ENCODE peak calls at places on chromosomes 11 and 22, in four cellular contexts. S is colonic mucosa, O is SK-N-SH, V is type B pancreatic cell. E is an unnamed sample.

GRCh38 chr11:70503201-70503877 is 105.0 kb downstream of the CTTN start:
- DNase-seq in S (no peak), O (no peak), V (no peak), E (no peak)

GRCh38 chr11:14789879-14790484 is 102.0 kb downstream of the CYP2R1 start:
- DNase-seq in S (no peak), O (no peak), V (no peak), E (no peak)

GRCh38 chr11:1983601-1983961 is 14.1 kb downstream of the H19 start:
- DNase-seq in S (no peak), O (no peak), V (no peak), E (no peak)

GRCh38 chr11:123159146-123159857 is 35.7 kb downstream of the CLMP start:
- DNase-seq in S (no peak), O (no peak), V (no peak), E (no peak)

GRCh38 chr11:111846640-111847039 is 24.7 kb downstream of the ALG9 start:
- DNase-seq in S (no peak), O (no peak), V (no peak), E (no peak)

GRCh38 chr11:3049430-3050243 is 7.6 kb downstream of the CARS1 start:
- DNase-seq in S (peak; percentile 60), O (peak; percentile 39), V (no peak), E (peak; percentile 76)

GRCh38 chr11:78022397-78023396 is at the start of gene KCTD14:
- DNase-seq in S (peak; percentile 73), O (peak; percentile 14), V (no peak), E (peak; percentile 75)

GRCh38 chr11:587978-588380 is 11.7 kb downstream of the PHRF1 start:
- DNase-seq in S (no peak), O (no peak), V (no peak), E (no peak)

GRCh38 chr11:123083623-123084029 is 21.7 kb upstream of the HSPA8 start:
- DNase-seq in S (peak; percentile 93), O (peak; percentile 43), V (no peak), E (peak; percentile 76)

GRCh38 chr11:65920035-65920802 is 993 bp downstream of the DRAP1 start:
- DNase-seq in S (peak; percentile 41), O (no peak), V (no peak), E (no peak)

GRCh38 chr22:44440224-44441160 is 57.5 kb downstream of the RTL6 start:
- DNase-seq in S (no peak), O (no peak), V (no peak), E (no peak)

GRCh38 chr11:100593321-100593720 is 93.8 kb upstream of the ARHGAP42 start:
- DNase-seq in S (no peak), O (no peak), V (no peak), E (no peak)

GRCh38 chr11:64522843-64523242 is 68.2 kb upstream of the SLC22A12 start:
- DNase-seq in S (no peak), O (no peak), V (no peak), E (no peak)

GRCh38 chr22:45286854-45287551 is 2.3 kb downstream of the UPK3A start:
- DNase-seq in S (no peak), O (no peak), V (no peak), E (no peak)

GRCh38 chr11:2202071-2202899 is 30.7 kb upstream of the TH start:
- DNase-seq in S (peak; percentile 85), O (peak; percentile 19), V (no peak), E (peak; percentile 88)

GRCh38 chr11:14669499-14669898 is 25.9 kb downstream of the PDE3B start:
- DNase-seq in S (no peak), O (no peak), V (no peak), E (no peak)

GRCh38 chr22:45082795-45083194 is 73.0 kb upstream of the PHF21B start:
- DNase-seq in S (no peak), O (peak; percentile 75), V (no peak), E (no peak)

GRCh38 chr22:46240073-46240472 is 10.0 kb downstream of the CDPF1 start:
- DNase-seq in S (no peak), O (no peak), V (no peak), E (no peak)

GRCh38 chr11:1122356-1123002 is 35.3 kb upstream of the MUC5AC start:
- DNase-seq in S (no peak), O (peak; percentile 38), V (peak; percentile 66), E (peak; percentile 15)

GRCh38 chr11:117888140-117888561 is 11.7 kb upstream of the FXYD6 start:
- DNase-seq in S (no peak), O (no peak), V (peak; percentile 48), E (no peak)

GRCh38 chr11:117875397-117876048 is 935 bp downstream of the FXYD6 start:
- DNase-seq in S (no peak), O (peak; percentile 79), V (peak; percentile 63), E (no peak)

GRCh38 chr11:125351045-125351867 is 144.8 kb downstream of the FEZ1 start:
- DNase-seq in S (no peak), O (no peak), V (no peak), E (no peak)

GRCh38 chr11:64297722-64298358 is 2.3 kb upstream of the CATSPERZ start:
- DNase-seq in S (no peak), O (no peak), V (no peak), E (no peak)

GRCh38 chr11:83335446-83336070 is 49.4 kb upstream of the CCDC90B start:
- DNase-seq in S (no peak), O (no peak), V (no peak), E (no peak)

GRCh38 chr11:118610220-118610772 is 2.9 kb downstream of the PHLDB1 start:
- DNase-seq in S (no peak), O (no peak), V (no peak), E (peak; percentile 26)

GRCh38 chr22:31083923-31084810 is 3.0 kb downstream of the SMTN start:
- DNase-seq in S (peak; percentile 46), O (peak; percentile 60), V (no peak), E (no peak)

GRCh38 chr11:131918663-131919062 is 548.2 kb downstream of the NTM start:
- DNase-seq in S (no peak), O (no peak), V (no peak), E (no peak)
- TF ChIP-seq CTCF in S (no peak), O (no peak), V (no peak), E (no peak)

DNA sequence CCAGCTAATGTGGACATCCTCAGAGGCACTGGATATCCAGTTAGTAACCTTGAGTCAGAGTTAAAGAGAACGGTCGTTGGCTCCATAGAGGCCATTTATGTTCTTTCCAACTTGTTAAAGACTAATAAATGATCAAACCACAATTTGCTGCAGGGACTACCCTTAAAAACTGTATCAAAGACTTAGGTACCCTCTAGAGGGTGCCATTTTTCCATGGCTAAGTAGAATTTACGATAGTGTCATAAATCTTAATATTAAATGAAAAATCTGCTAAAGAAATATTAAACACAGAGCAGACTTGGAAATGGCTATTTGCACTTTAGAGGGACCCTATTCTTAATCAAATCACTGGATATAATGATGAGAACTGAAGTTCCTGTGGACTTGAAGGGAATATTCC is 685.2 kb upstream of the CHORDC1 start:
- DNase-seq in S (no peak), O (no peak), V (no peak), E (no peak)
- TF ChIP-seq CTCF in S (no peak), O (peak; percentile 45), V (no peak), E (no peak)

GRCh38 chr22:16781074-16781763 is 44.0 kb downstream of the XKR3 start:
- DNase-seq in S (no peak), O (no peak), V (no peak), E (no peak)

GRCh38 chr22:16783453-16783852 is 41.8 kb downstream of the XKR3 start:
- DNase-seq in S (no peak), O (no peak), V (no peak), E (no peak)

GRCh38 chr22:16781764-16782329 is 43.4 kb downstream of the XKR3 start:
- DNase-seq in S (no peak), O (no peak), V (no peak), E (no peak)

GRCh38 chr22:16783930-16784354 is 41.3 kb downstream of the XKR3 start:
- DNase-seq in S (no peak), O (peak; percentile 9), V (no peak), E (no peak)
- TF ChIP-seq CTCF in S (no peak), O (peak; percentile 60), V (peak; percentile 58), E (no peak)

DNA sequence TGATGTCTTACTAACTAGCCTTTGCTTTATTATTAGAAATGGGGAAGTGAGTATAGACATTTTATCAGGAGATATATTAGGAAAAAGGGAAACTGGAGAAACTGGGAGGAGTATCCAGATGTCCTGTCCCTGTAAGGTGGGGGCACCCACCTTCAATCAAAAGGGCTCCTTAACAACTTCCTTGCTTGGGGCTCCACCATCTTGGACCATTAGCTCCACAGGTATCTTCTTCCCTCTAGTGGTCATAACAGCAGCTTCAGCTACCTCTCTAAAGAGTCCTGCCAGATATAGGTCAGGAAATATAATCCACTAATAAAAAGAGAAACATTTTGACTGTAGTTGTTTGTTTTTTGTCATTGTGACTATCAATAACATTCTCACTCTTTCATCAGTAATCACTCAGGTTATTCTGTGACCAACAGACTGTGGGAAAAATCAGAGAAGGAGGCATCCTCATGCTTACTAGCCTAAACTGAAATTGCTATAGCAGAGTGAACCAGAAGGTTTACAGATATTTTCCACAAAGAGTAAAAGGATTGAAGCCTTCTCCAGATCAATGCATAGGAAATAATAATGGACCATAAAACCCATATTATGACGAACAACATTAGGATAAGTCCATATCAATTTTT is 10.4 kb downstream of the OR51B4 start:
- DNase-seq in S (no peak), O (peak; percentile 9), V (no peak), E (no peak)
- TF ChIP-seq CTCF in S (no peak), O (peak; percentile 53), V (peak; percentile 63), E (no peak)

DNA sequence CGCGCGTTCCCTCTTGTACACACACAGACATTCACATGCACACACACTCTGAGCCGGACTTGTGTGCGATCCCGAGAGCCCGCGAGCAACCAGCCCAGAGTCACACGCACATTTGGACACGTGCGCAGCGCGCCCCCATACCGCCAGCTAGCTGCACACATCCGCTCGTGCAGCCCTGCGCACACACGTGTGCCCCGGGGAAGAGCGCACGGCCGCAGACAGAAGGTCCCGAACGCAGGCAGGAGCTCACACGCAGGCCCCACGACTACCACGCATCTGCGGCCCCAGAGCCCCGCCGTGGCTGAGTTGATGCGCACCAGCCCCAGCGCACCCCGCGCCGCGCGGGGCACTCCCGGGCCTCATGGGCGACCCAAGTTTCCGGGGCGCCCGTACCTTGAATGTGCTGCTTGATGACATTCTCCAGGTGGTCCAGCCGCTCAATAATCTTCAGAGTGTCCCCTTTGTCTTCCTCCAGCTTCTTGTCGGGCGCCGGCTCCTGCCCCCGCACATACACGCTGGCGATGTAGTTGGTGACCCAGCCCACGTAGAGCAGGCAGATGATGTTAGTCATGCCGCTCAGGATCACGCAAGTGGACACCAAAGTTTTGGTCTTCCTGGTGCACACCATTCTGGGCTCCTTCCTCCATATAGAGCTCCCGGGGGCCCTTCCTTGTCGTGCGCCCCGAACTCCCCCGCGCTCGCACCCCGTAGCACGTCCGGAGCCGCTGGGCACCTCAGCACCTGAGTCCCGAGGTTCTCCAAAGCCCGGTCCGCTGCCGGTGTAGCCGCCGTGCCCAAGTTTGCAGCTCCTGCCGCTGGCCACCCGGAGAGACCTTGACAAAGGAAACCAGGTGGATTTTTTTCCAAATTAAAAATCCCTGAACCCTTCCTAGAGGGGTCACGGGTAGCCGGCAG is 582 bp downstream of the GALNT18 start:
- DNase-seq in S (peak; percentile 27), O (peak; percentile 59), V (no peak), E (peak; percentile 33)
- TF ChIP-seq CTCF in S (no peak), O (no peak), V (no peak), E (no peak)

GRCh38 chr11:60908803-60909202 is 2.4 kb upstream of the PRPF19 start:
- DNase-seq in S (no peak), O (no peak), V (no peak), E (no peak)
- TF ChIP-seq CTCF in S (no peak), O (no peak), V (no peak), E (no peak)

GRCh38 chr22:39316440-39317083 is 2.9 kb downstream of the RPL3 start:
- DNase-seq in S (peak; percentile 80), O (peak; percentile 57), V (no peak), E (peak; percentile 79)
- TF ChIP-seq CTCF in S (peak; percentile 83), O (peak; percentile 75), V (peak; percentile 88), E (no peak)

GRCh38 chr11:62217191-62217748 is 8.8 kb downstream of the SCGB2A1 start:
- DNase-seq in S (no peak), O (no peak), V (no peak), E (no peak)
- TF ChIP-seq CTCF in S (peak; percentile 18), O (peak; percentile 53), V (peak; percentile 60), E (peak; percentile 12)